ENCODE peak calls at places on chromosomes 2 and 18, in five cellular contexts. One of them, this sample, is unnamed.

GRCh38 chr2:143801561-143801960 is 672.3 kb downstream of the ARHGAP15 start:
- DNase-seq in HL-60: no peak
- DNase-seq in keratinocyte: no peak
- DNase-seq in natural killer cell: no peak
- DNase-seq in thoracic aorta: no peak
- DNase-seq in this sample: no peak

GRCh38 chr2:220228310-220229006 is 601.0 kb downstream of the SLC4A3 start:
- DNase-seq in HL-60: no peak
- DNase-seq in keratinocyte: peak
- DNase-seq in thoracic aorta: no peak
- DNase-seq in natural killer cell: no peak
- DNase-seq in this sample: no peak

GRCh38 chr2:95306306-95306895 is 9.3 kb downstream of the KCNIP3 start:
- DNase-seq in thoracic aorta: no peak
- DNase-seq in natural killer cell: no peak
- DNase-seq in HL-60: no peak
- DNase-seq in keratinocyte: no peak
- DNase-seq in this sample: no peak

GRCh38 chr2:33380001-33380609 is 96.3 kb upstream of the RASGRP3 start:
- DNase-seq in keratinocyte: no peak
- DNase-seq in natural killer cell: no peak
- DNase-seq in HL-60: no peak
- DNase-seq in thoracic aorta: no peak
- DNase-seq in this sample: no peak

GRCh38 chr2:165440367-165440766 is 29.1 kb upstream of the CSRNP3 start:
- DNase-seq in natural killer cell: no peak
- DNase-seq in HL-60: no peak
- DNase-seq in thoracic aorta: no peak
- DNase-seq in keratinocyte: no peak
- DNase-seq in this sample: no peak

GRCh38 chr2:61969376-61969775 is 63.9 kb downstream of the COMMD1 start:
- DNase-seq in keratinocyte: no peak
- DNase-seq in thoracic aorta: no peak
- DNase-seq in natural killer cell: no peak
- DNase-seq in HL-60: no peak
- DNase-seq in this sample: no peak

GRCh38 chr2:3595985-3596384 is 1.1 kb downstream of the COLEC11 start:
- DNase-seq in natural killer cell: no peak
- DNase-seq in thoracic aorta: no peak
- DNase-seq in HL-60: no peak
- DNase-seq in keratinocyte: no peak
- DNase-seq in this sample: no peak

GRCh38 chr2:124988794-124989193 is 963.7 kb downstream of the CNTNAP5 start:
- DNase-seq in HL-60: no peak
- DNase-seq in thoracic aorta: no peak
- DNase-seq in natural killer cell: no peak
- DNase-seq in keratinocyte: no peak
- DNase-seq in this sample: no peak

GRCh38 chr2:196330645-196331044 is 159.3 kb upstream of the STK17B start:
- DNase-seq in thoracic aorta: no peak
- DNase-seq in HL-60: no peak
- DNase-seq in keratinocyte: no peak
- DNase-seq in natural killer cell: no peak
- DNase-seq in this sample: no peak

GRCh38 chr2:74462054-74462785 is 3.0 kb downstream of the MOGS start:
- DNase-seq in keratinocyte: no peak
- DNase-seq in natural killer cell: no peak
- DNase-seq in thoracic aorta: no peak
- DNase-seq in HL-60: no peak
- DNase-seq in this sample: no peak

GRCh38 chr2:3099860-3100234 is 277.8 kb downstream of the EIPR1 start:
- DNase-seq in thoracic aorta: no peak
- DNase-seq in natural killer cell: no peak
- DNase-seq in keratinocyte: no peak
- DNase-seq in HL-60: peak
- DNase-seq in this sample: no peak

GRCh38 chr18:58584219-58585127 is 44.4 kb downstream of the ALPK2 start:
- DNase-seq in natural killer cell: no peak
- DNase-seq in HL-60: no peak
- DNase-seq in keratinocyte: no peak
- DNase-seq in thoracic aorta: no peak
- DNase-seq in this sample: no peak

GRCh38 chr2:58291726-58292430 is 50.8 kb upstream of the FANCL start:
- DNase-seq in natural killer cell: no peak
- DNase-seq in keratinocyte: no peak
- DNase-seq in thoracic aorta: no peak
- DNase-seq in HL-60: no peak
- DNase-seq in this sample: no peak

GRCh38 chr2:217105733-217106649 is 246.1 kb upstream of the TNP1 start:
- DNase-seq in thoracic aorta: peak
- DNase-seq in keratinocyte: peak
- DNase-seq in HL-60: no peak
- DNase-seq in natural killer cell: no peak
- DNase-seq in this sample: no peak

GRCh38 chr2:66456183-66457041 is 21.5 kb downstream of the MEIS1 start:
- DNase-seq in keratinocyte: no peak
- DNase-seq in HL-60: no peak
- DNase-seq in thoracic aorta: no peak
- DNase-seq in natural killer cell: no peak
- DNase-seq in this sample: no peak

GRCh38 chr2:98607741-98608117 is 583 bp downstream of the COA5 start:
- DNase-seq in thoracic aorta: no peak
- DNase-seq in keratinocyte: no peak
- DNase-seq in natural killer cell: no peak
- DNase-seq in HL-60: no peak
- DNase-seq in this sample: no peak

GRCh38 chr2:74708883-74709282 is 54.8 kb downstream of the SEMA4F start:
- DNase-seq in natural killer cell: no peak
- DNase-seq in HL-60: peak
- DNase-seq in keratinocyte: no peak
- DNase-seq in thoracic aorta: no peak
- DNase-seq in this sample: no peak

GRCh38 chr18:11511434-11512095 is 97.8 kb upstream of the SLC35G4 start:
- DNase-seq in thoracic aorta: no peak
- DNase-seq in HL-60: no peak
- DNase-seq in keratinocyte: no peak
- DNase-seq in natural killer cell: no peak
- DNase-seq in this sample: no peak

GRCh38 chr2:217445726-217446125 is 557.1 kb downstream of the TNS1 start:
- DNase-seq in HL-60: no peak
- DNase-seq in thoracic aorta: no peak
- DNase-seq in keratinocyte: no peak
- DNase-seq in natural killer cell: no peak
- DNase-seq in this sample: no peak

GRCh38 chr2:27008678-27009077 is 24.1 kb upstream of the TMEM214 start:
- DNase-seq in thoracic aorta: no peak
- DNase-seq in natural killer cell: no peak
- DNase-seq in HL-60: no peak
- DNase-seq in keratinocyte: no peak
- DNase-seq in this sample: no peak

GRCh38 chr18:52313213-52313612 is 26.8 kb upstream of the DCC start:
- DNase-seq in keratinocyte: no peak
- DNase-seq in natural killer cell: no peak
- DNase-seq in HL-60: no peak
- DNase-seq in thoracic aorta: no peak
- DNase-seq in this sample: no peak

GRCh38 chr18:37691162-37691561 is 125.6 kb upstream of the CELF4 start:
- DNase-seq in natural killer cell: no peak
- DNase-seq in thoracic aorta: no peak
- DNase-seq in keratinocyte: no peak
- DNase-seq in HL-60: no peak
- DNase-seq in this sample: no peak

GRCh38 chr2:163878718-163879117 is 142.9 kb upstream of the FIGN start:
- DNase-seq in keratinocyte: no peak
- DNase-seq in thoracic aorta: no peak
- DNase-seq in HL-60: peak
- DNase-seq in natural killer cell: no peak
- DNase-seq in this sample: no peak

GRCh38 chr2:229713371-229714079 is 830 bp downstream of the DNER start:
- DNase-seq in thoracic aorta: no peak
- DNase-seq in keratinocyte: no peak
- DNase-seq in natural killer cell: no peak
- DNase-seq in HL-60: no peak
- DNase-seq in this sample: peak
- TF ChIP-seq CTCF in thoracic aorta: no peak
- TF ChIP-seq CTCF in keratinocyte: no peak
- TF ChIP-seq CTCF in natural killer cell: no peak
- TF ChIP-seq CTCF in HL-60: no peak
- TF ChIP-seq CTCF in this sample: peak

DNA sequence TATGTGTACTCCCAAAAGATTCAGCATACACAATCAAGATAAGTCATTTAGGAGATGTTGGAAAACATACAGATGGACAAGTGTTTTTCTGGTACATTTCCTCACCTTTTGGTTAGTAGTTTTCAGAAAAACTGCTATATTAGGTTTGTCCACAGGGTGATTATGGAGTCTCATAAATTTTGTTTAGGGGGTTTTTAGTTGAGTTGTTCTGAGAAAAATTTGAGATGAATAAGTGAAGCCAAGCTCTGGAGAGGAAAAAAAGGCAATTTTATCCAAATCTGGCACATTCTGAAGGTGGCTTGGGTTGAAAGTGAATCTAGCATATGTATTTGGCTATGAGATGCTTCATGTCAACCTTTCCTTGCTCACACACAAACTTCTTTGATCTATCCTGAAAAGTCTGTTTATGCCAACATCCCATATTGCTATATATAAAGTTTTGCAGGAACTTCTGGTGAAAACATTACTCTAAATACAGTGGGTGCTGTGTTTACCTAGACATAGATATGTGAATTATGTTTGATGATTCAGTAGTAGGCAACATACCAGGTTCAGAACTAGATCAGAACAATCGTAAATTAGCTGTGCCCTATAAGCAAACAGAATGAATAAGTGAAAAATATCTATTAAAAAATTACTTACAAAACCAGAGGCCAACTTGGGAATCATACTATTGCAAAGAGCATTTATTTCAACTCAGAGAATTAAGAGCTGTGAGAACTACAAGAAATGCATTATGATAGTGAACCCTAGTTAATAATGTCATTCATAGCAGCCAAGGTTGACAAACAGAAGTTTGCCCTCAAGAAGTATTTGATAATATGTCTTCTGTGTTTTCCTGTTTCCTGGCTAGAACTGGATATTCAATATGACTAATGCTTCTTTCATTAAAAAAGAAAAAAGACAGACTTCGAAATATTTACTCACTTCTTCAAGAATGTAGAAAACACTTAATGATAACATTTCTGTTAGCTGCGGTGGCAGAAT is 552.0 kb downstream of the IRS1 start:
- DNase-seq in thoracic aorta: no peak
- DNase-seq in natural killer cell: no peak
- DNase-seq in HL-60: no peak
- DNase-seq in keratinocyte: no peak
- DNase-seq in this sample: no peak
- TF ChIP-seq CTCF in thoracic aorta: no peak
- TF ChIP-seq CTCF in natural killer cell: no peak
- TF ChIP-seq CTCF in HL-60: no peak
- TF ChIP-seq CTCF in keratinocyte: no peak
- TF ChIP-seq CTCF in this sample: no peak

DNA sequence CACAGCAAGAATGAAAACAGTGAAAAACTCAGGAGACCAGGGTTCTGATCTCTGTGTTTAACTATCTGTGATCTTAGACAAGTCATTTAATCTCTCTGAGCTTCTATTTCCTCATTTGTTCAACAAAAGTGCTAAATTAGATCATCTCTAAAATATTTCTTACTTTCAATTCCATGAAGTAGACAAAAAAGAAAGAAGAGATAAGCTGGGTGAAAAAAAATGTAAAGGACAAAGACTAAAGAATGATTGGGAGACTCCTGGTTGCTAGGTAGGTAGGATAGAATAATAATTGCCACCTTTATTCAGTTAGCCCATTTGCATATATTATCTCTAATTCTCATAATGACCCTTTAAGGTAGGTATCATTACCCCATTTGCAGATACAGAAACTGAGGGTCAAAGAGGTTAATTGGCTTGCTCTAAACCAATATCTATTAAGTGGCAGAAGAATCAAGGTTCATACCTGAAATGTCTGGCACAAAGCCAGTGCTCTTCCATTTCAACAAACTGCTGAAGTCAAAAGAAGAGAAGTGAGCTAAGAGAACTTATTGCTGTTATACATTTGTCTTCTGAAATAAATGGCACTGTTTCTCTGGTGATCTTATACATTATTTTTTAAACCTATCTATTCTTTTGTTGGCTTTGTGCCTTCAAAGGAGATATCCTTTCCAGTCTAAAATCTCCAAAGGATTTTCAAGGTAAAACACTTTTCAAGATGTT is 141.7 kb downstream of the OTX1 start:
- DNase-seq in natural killer cell: no peak
- DNase-seq in HL-60: no peak
- DNase-seq in keratinocyte: no peak
- DNase-seq in thoracic aorta: no peak
- DNase-seq in this sample: no peak
- TF ChIP-seq CTCF in natural killer cell: no peak
- TF ChIP-seq CTCF in HL-60: no peak
- TF ChIP-seq CTCF in keratinocyte: no peak
- TF ChIP-seq CTCF in thoracic aorta: no peak
- TF ChIP-seq CTCF in this sample: no peak

DNA sequence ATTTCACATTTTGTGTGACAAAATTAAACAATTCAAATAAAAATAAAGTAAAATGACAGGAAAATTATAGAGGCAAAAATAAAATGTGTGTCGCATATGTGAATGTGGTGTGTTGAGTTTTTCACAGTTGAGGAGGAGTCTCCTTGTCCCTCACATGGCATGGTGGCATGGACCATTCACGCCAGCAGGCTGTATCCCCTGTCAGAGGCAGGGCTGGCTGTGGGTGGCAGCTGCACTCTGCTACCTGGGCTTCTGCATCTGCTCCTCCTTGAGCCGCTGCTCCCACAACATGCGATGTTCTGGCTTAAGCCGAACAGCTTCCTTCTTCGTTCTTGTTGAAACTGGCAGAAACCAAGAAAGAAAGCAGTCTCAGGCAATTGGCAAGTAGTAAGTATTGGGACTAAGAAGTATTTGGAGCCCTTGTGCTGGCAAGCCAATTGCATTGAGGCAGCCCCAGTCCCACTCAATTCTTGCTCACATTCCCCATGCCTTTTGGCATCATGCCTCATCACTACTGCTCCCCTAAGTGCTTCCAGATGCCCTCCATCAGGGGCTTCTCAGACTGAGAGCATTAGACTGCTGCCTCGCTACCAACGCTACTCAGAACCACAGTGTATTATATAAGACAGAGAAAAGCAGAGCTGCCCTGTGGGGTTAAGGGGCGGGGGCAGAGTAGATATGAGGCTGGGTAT is 177.9 kb upstream of the NABP1 start:
- DNase-seq in thoracic aorta: no peak
- DNase-seq in natural killer cell: no peak
- DNase-seq in HL-60: no peak
- DNase-seq in keratinocyte: no peak
- DNase-seq in this sample: no peak
- TF ChIP-seq CTCF in thoracic aorta: no peak
- TF ChIP-seq CTCF in natural killer cell: no peak
- TF ChIP-seq CTCF in HL-60: no peak
- TF ChIP-seq CTCF in keratinocyte: no peak
- TF ChIP-seq CTCF in this sample: no peak